ENCODE peak calls at places on chromosomes 5 and 9, in seven cellular contexts. S is stomach; J is NCI-H345; M is Daoy; G is effector CD4-positive, alpha-beta T cell; I is stimulated activated CD8-positive, alpha-beta memory T cell treated with anti-CD3 and anti-CD28 coated beads, Interleukin-4, amount 100 ng/mL, for 4 hours; E is OCI-M1. H is an unnamed sample.

GRCh38 chr5:98468188-98468869 is 305.1 kb upstream of the RGMB start:
- DNase-seq in S (no peak), J (no peak), M (peak; percentile 64), G (no peak), I (no peak), E (peak; percentile 38), H (peak; percentile 81)

GRCh38 chr9:16103613-16104012 is 550.8 kb downstream of the CCDC171 start:
- DNase-seq in S (no peak), J (no peak), M (no peak), G (no peak), I (no peak), E (no peak), H (peak; percentile 33)

GRCh38 chr5:75668988-75669760 is 48.1 kb downstream of the POC5 start:
- DNase-seq in S (peak; percentile 62), J (peak; percentile 80), M (peak; percentile 71), G (no peak), I (peak; percentile 17), E (peak; percentile 87), H (no peak)

GRCh38 chr5:9536717-9537116 is 9.2 kb downstream of the SEMA5A start:
- DNase-seq in S (no peak), J (no peak), M (no peak), G (no peak), I (no peak), E (no peak), H (no peak)

GRCh38 chr9:34581318-34581717 is 8.2 kb downstream of the CNTFR start:
- DNase-seq in S (no peak), J (no peak), M (no peak), G (no peak), I (no peak), E (no peak), H (no peak)

GRCh38 chr5:73853091-73853490 is 227.1 kb downstream of the ARHGEF28 start:
- DNase-seq in S (no peak), J (peak; percentile 0), M (peak; percentile 75), G (no peak), I (no peak), E (no peak), H (peak; percentile 65)

GRCh38 chr9:133526721-133527321 is 2.1 kb upstream of the MYMK start:
- DNase-seq in S (no peak), J (peak; percentile 29), M (peak; percentile 59), G (no peak), I (no peak), E (no peak), H (no peak)

GRCh38 chr5:119129770-119130169 is 58.9 kb downstream of the DMXL1 start:
- DNase-seq in S (no peak), J (no peak), M (no peak), G (no peak), I (no peak), E (no peak), H (no peak)

GRCh38 chr9:86754581-86754980 is 192.7 kb downstream of the GAS1 start:
- DNase-seq in S (no peak), J (no peak), M (no peak), G (no peak), I (no peak), E (no peak), H (no peak)

GRCh38 chr5:69007086-69007672 is 86.6 kb upstream of the SLC30A5 start:
- DNase-seq in S (no peak), J (no peak), M (no peak), G (no peak), I (no peak), E (peak; percentile 65), H (no peak)

GRCh38 chr9:91143162-91143561 is 218.6 kb downstream of the AUH start:
- DNase-seq in S (no peak), J (no peak), M (no peak), G (no peak), I (no peak), E (no peak), H (no peak)

GRCh38 chr5:179801304-179802206 is 5.1 kb downstream of the MGAT4B start:
- DNase-seq in S (peak; percentile 86), J (no peak), M (no peak), G (peak; percentile 79), I (peak; percentile 70), E (peak; percentile 21), H (no peak)

GRCh38 chr9:124079176-124079925 is 67.8 kb downstream of the LHX2 start:
- DNase-seq in S (no peak), J (no peak), M (peak; percentile 80), G (no peak), I (no peak), E (no peak), H (no peak)

GRCh38 chr9:132879443-132880310 is 979 bp downstream of the SPACA9 start:
- DNase-seq in S (no peak), J (no peak), M (no peak), G (no peak), I (no peak), E (peak; percentile 10), H (no peak)

GRCh38 chr9:110887276-110887675 is 151.0 kb downstream of the LPAR1 start:
- DNase-seq in S (no peak), J (no peak), M (no peak), G (no peak), I (no peak), E (no peak), H (no peak)

GRCh38 chr9:15069106-15069505 is 158.9 kb upstream of the FREM1 start:
- DNase-seq in S (no peak), J (no peak), M (no peak), G (no peak), I (no peak), E (no peak), H (no peak)

GRCh38 chr9:121201738-121202533 is at the start of gene RAB14:
- DNase-seq in S (peak; percentile 100), J (peak; percentile 99), M (peak; percentile 100), G (peak; percentile 100), I (peak; percentile 100), E (peak; percentile 99), H (peak; percentile 97)

GRCh38 chr9:95819636-95820035 is 55.9 kb upstream of the ERCC6L2 start:
- DNase-seq in S (no peak), J (no peak), M (no peak), G (no peak), I (no peak), E (no peak), H (no peak)

GRCh38 chr9:124054671-124055212 is 43.2 kb downstream of the LHX2 start:
- DNase-seq in S (no peak), J (no peak), M (peak; percentile 99), G (no peak), I (no peak), E (peak; percentile 95), H (no peak)

GRCh38 chr5:149937610-149938009 is 7.0 kb downstream of the PDE6A start:
- DNase-seq in S (no peak), J (peak; percentile 96), M (peak; percentile 57), G (no peak), I (no peak), E (no peak), H (no peak)

GRCh38 chr9:74379718-74380117 is 117.4 kb upstream of the RORB start:
- DNase-seq in S (peak; percentile 27), J (no peak), M (peak; percentile 60), G (no peak), I (no peak), E (peak; percentile 41), H (peak; percentile 0)

GRCh38 chr5:156444737-156445136 is 117.8 kb downstream of the SGCD start:
- DNase-seq in S (no peak), J (no peak), M (no peak), G (no peak), I (no peak), E (no peak), H (no peak)

GRCh38 chr5:161549106-161549505 is 2.6 kb upstream of the GABRB2 start:
- DNase-seq in S (no peak), J (no peak), M (peak; percentile 13), G (no peak), I (no peak), E (no peak), H (peak; percentile 2)

GRCh38 chr9:16031971-16032370 is 479.1 kb downstream of the CCDC171 start:
- DNase-seq in S (no peak), J (no peak), M (peak; percentile 85), G (no peak), I (no peak), E (no peak), H (no peak)

GRCh38 chr9:17134843-17135577 is at the start of gene CNTLN:
- DNase-seq in S (peak; percentile 97), J (peak; percentile 92), M (peak; percentile 91), G (no peak), I (peak; percentile 13), E (peak; percentile 91), H (peak; percentile 91)

GRCh38 chr5:100900796-100901731 is 2.0 kb downstream of the ST8SIA4 start:
- DNase-seq in S (peak; percentile 70), J (peak; percentile 73), M (peak; percentile 42), G (peak; percentile 86), I (peak; percentile 91), E (peak; percentile 95), H (no peak)

GRCh38 chr9:649128-650074 is 192.1 kb upstream of the DMRT1 start:
- DNase-seq in S (no peak), J (no peak), M (peak; percentile 18), G (no peak), I (no peak), E (no peak), H (no peak)

H was measured in fibroblast of the conjunctiva.